ENCODE peak calls at places on chromosomes 12 and 14, in seven cellular contexts. X, P, H, Z, L, W and U are unnamed samples.

GRCh38 chr14:24332094-24332983 is 2.5 kb downstream of the ADCY4 start:
- DNase-seq in X (peak; percentile 52), P (peak; percentile 66), H (peak; percentile 75), Z (peak; percentile 22), L (peak; percentile 52), W (peak; percentile 85), U (peak; percentile 66)

GRCh38 chr12:130385193-130385592 is 47.5 kb downstream of the PIWIL1 start:
- DNase-seq in X (no peak), P (no peak), H (no peak), Z (no peak), L (no peak), W (no peak), U (no peak)

GRCh38 chr12:64229796-64230195 is 7.7 kb upstream of the KICS2 start:
- DNase-seq in X (no peak), P (peak; percentile 62), H (no peak), Z (no peak), L (no peak), W (no peak), U (peak; percentile 66)

GRCh38 chr14:68664225-68664681 is 128.6 kb downstream of the ZFP36L1 start:
- DNase-seq in X (peak; percentile 12), P (no peak), H (peak; percentile 14), Z (no peak), L (no peak), W (no peak), U (no peak)

GRCh38 chr12:53989227-53990113 is 4.5 kb downstream of the HOXC10 start:
- DNase-seq in X (peak; percentile 45), P (no peak), H (no peak), Z (no peak), L (no peak), W (peak; percentile 74), U (no peak)

GRCh38 chr12:70278945-70279344 is 35.7 kb downstream of the CNOT2 start:
- DNase-seq in X (no peak), P (no peak), H (no peak), Z (no peak), L (no peak), W (no peak), U (no peak)

GRCh38 chr12:122106891-122107660 is 28.5 kb downstream of the MLXIP start:
- DNase-seq in X (peak; percentile 77), P (no peak), H (no peak), Z (no peak), L (peak; percentile 66), W (no peak), U (no peak)

GRCh38 chr12:79019672-79020071 is 155.1 kb downstream of the SYT1 start:
- DNase-seq in X (no peak), P (no peak), H (no peak), Z (no peak), L (no peak), W (no peak), U (no peak)

GRCh38 chr12:110885152-110885840 is 35.1 kb downstream of the MYL2 start:
- DNase-seq in X (no peak), P (no peak), H (no peak), Z (no peak), L (no peak), W (no peak), U (no peak)

GRCh38 chr14:99199854-99200653 is 71.9 kb downstream of the BCL11B start:
- DNase-seq in X (no peak), P (no peak), H (no peak), Z (no peak), L (peak; percentile 53), W (no peak), U (no peak)

GRCh38 chr14:91341331-91342242 is 76.0 kb downstream of the CCDC88C start:
- DNase-seq in X (no peak), P (no peak), H (no peak), Z (no peak), L (no peak), W (no peak), U (no peak)

GRCh38 chr14:75636100-75636692 is 24.5 kb downstream of the ERG28 start:
- DNase-seq in X (peak; percentile 32), P (peak; percentile 37), H (peak; percentile 50), Z (peak; percentile 48), L (no peak), W (no peak), U (peak; percentile 50)

GRCh38 chr12:130434560-130434959 is 96.9 kb downstream of the PIWIL1 start:
- DNase-seq in X (no peak), P (peak; percentile 5), H (no peak), Z (no peak), L (no peak), W (no peak), U (no peak)

GRCh38 chr12:25741917-25742316 is 188.8 kb upstream of the LMNTD1 start:
- DNase-seq in X (no peak), P (no peak), H (no peak), Z (no peak), L (no peak), W (no peak), U (no peak)

GRCh38 chr12:60279224-60279623 is 683.4 kb downstream of the SLC16A7 start:
- DNase-seq in X (peak; percentile 84), P (no peak), H (no peak), Z (no peak), L (no peak), W (no peak), U (no peak)

GRCh38 chr12:67006612-67007011 is 262.5 kb upstream of the CAND1 start:
- DNase-seq in X (no peak), P (no peak), H (no peak), Z (no peak), L (no peak), W (no peak), U (no peak)

GRCh38 chr12:132077322-132078100 is 66.6 kb downstream of the DDX51 start:
- DNase-seq in X (no peak), P (no peak), H (no peak), Z (no peak), L (no peak), W (no peak), U (no peak)

GRCh38 chr14:29895591-29896043 is 32.0 kb downstream of the PRKD1 start:
- DNase-seq in X (no peak), P (no peak), H (no peak), Z (no peak), L (no peak), W (peak; percentile 40), U (no peak)